ENCODE peak calls at places on chromosomes 7 and 10, in seven cellular contexts. One of them, this sample, is unnamed.

GRCh38 chr7:52749880-52750279 is 285.6 kb upstream of the POM121L12 start:
- DNase-seq in posterior cingulate gyrus: no peak
- DNase-seq in bronchial epithelial cell: no peak
- DNase-seq in SK-N-DZ: no peak
- DNase-seq in NCI-H345: no peak
- DNase-seq in transverse colon: peak; percentile 15
- DNase-seq in endodermal cell: peak; percentile 85
- DNase-seq in this sample: peak; percentile 73

GRCh38 chr7:17298840-17299476 is 506 bp downstream of the AHR start:
- DNase-seq in posterior cingulate gyrus: peak; percentile 49
- DNase-seq in NCI-H345: peak; percentile 71
- DNase-seq in endodermal cell: peak; percentile 86
- DNase-seq in bronchial epithelial cell: no peak
- DNase-seq in SK-N-DZ: no peak
- DNase-seq in transverse colon: peak; percentile 56
- DNase-seq in this sample: peak; percentile 59

GRCh38 chr7:5393748-5394147 is 29.9 kb downstream of the TNRC18 start:
- DNase-seq in endodermal cell: no peak
- DNase-seq in NCI-H345: no peak
- DNase-seq in bronchial epithelial cell: no peak
- DNase-seq in transverse colon: no peak
- DNase-seq in posterior cingulate gyrus: no peak
- DNase-seq in SK-N-DZ: no peak
- DNase-seq in this sample: no peak

GRCh38 chr10:106682175-106682574 is 482.3 kb downstream of the SORCS1 start:
- DNase-seq in NCI-H345: no peak
- DNase-seq in endodermal cell: no peak
- DNase-seq in bronchial epithelial cell: peak; percentile 3
- DNase-seq in posterior cingulate gyrus: no peak
- DNase-seq in transverse colon: no peak
- DNase-seq in SK-N-DZ: no peak
- DNase-seq in this sample: no peak

GRCh38 chr10:100043796-100044195 is 34.0 kb upstream of the DNMBP start:
- DNase-seq in posterior cingulate gyrus: no peak
- DNase-seq in SK-N-DZ: no peak
- DNase-seq in NCI-H345: no peak
- DNase-seq in endodermal cell: peak; percentile 74
- DNase-seq in bronchial epithelial cell: peak; percentile 62
- DNase-seq in transverse colon: no peak
- DNase-seq in this sample: no peak

GRCh38 chr10:122142652-122143237 is 128.4 kb upstream of the BTBD16 start:
- DNase-seq in transverse colon: no peak
- DNase-seq in NCI-H345: peak; percentile 6
- DNase-seq in bronchial epithelial cell: no peak
- DNase-seq in SK-N-DZ: peak; percentile 51
- DNase-seq in endodermal cell: peak; percentile 93
- DNase-seq in posterior cingulate gyrus: peak; percentile 80
- DNase-seq in this sample: peak; percentile 55

GRCh38 chr10:94991243-94991888 is 52.9 kb downstream of the CYP2C9 start:
- DNase-seq in bronchial epithelial cell: peak; percentile 27
- DNase-seq in transverse colon: no peak
- DNase-seq in SK-N-DZ: no peak
- DNase-seq in NCI-H345: no peak
- DNase-seq in endodermal cell: peak; percentile 51
- DNase-seq in posterior cingulate gyrus: no peak
- DNase-seq in this sample: no peak

GRCh38 chr7:87148332-87148955 is 3.8 kb upstream of the DMTF1 start:
- DNase-seq in NCI-H345: peak; percentile 19
- DNase-seq in SK-N-DZ: peak; percentile 21
- DNase-seq in transverse colon: no peak
- DNase-seq in posterior cingulate gyrus: no peak
- DNase-seq in endodermal cell: no peak
- DNase-seq in bronchial epithelial cell: peak; percentile 54
- DNase-seq in this sample: no peak

GRCh38 chr10:48903151-48903550 is 36.5 kb downstream of the LRRC18 start:
- DNase-seq in posterior cingulate gyrus: no peak
- DNase-seq in bronchial epithelial cell: no peak
- DNase-seq in transverse colon: no peak
- DNase-seq in SK-N-DZ: no peak
- DNase-seq in endodermal cell: no peak
- DNase-seq in NCI-H345: no peak
- DNase-seq in this sample: no peak

GRCh38 chr7:27115161-27116018 is 12.9 kb upstream of the HOXA2 start:
- DNase-seq in posterior cingulate gyrus: no peak
- DNase-seq in NCI-H345: no peak
- DNase-seq in bronchial epithelial cell: no peak
- DNase-seq in SK-N-DZ: no peak
- DNase-seq in transverse colon: peak; percentile 75
- DNase-seq in endodermal cell: peak; percentile 77
- DNase-seq in this sample: no peak

GRCh38 chr7:98657736-98658135 is 40.7 kb downstream of the NPTX2 start:
- DNase-seq in NCI-H345: no peak
- DNase-seq in posterior cingulate gyrus: no peak
- DNase-seq in transverse colon: no peak
- DNase-seq in SK-N-DZ: no peak
- DNase-seq in endodermal cell: no peak
- DNase-seq in bronchial epithelial cell: no peak
- DNase-seq in this sample: no peak

GRCh38 chr7:131538071-131538790 is 18.2 kb downstream of the PODXL start:
- DNase-seq in transverse colon: no peak
- DNase-seq in NCI-H345: no peak
- DNase-seq in bronchial epithelial cell: peak; percentile 76
- DNase-seq in SK-N-DZ: no peak
- DNase-seq in endodermal cell: no peak
- DNase-seq in posterior cingulate gyrus: no peak
- DNase-seq in this sample: no peak

GRCh38 chr7:129952164-129952652 is 552 bp downstream of the UBE2H start:
- DNase-seq in posterior cingulate gyrus: peak; percentile 59
- DNase-seq in NCI-H345: no peak
- DNase-seq in transverse colon: peak; percentile 70
- DNase-seq in endodermal cell: peak; percentile 71
- DNase-seq in bronchial epithelial cell: peak; percentile 18
- DNase-seq in SK-N-DZ: no peak
- DNase-seq in this sample: peak; percentile 61

GRCh38 chr10:3584926-3585784 is 199.9 kb downstream of the KLF6 start:
- DNase-seq in NCI-H345: no peak
- DNase-seq in bronchial epithelial cell: no peak
- DNase-seq in posterior cingulate gyrus: no peak
- DNase-seq in endodermal cell: no peak
- DNase-seq in SK-N-DZ: no peak
- DNase-seq in transverse colon: no peak
- DNase-seq in this sample: no peak

This sample was measured in testis.